ENCODE peak calls at places on chromosomes 16 and 17, in five cellular contexts. I is AG04450, Z is WTC11, J is upper lobe of left lung, W is cardiac muscle cell. Y is an unnamed sample.

GRCh38 chr16:17416461-17417221 is 54.1 kb downstream of the XYLT1 start:
- DNase-seq in I (no peak), Z (peak), J (no peak), W (peak), Y (no peak)

GRCh38 chr16:58500329-58501241 is 642 bp downstream of the NDRG4 start:
- DNase-seq in I (no peak), Z (peak), J (peak), W (peak), Y (no peak)

GRCh38 chr16:88781140-88782077 is 3.6 kb downstream of the PIEZO1 start:
- DNase-seq in I (no peak), Z (no peak), J (peak), W (no peak), Y (no peak)

GRCh38 chr17:83144421-83145357 is 65.3 kb downstream of the METRNL start:
- DNase-seq in I (no peak), Z (no peak), J (no peak), W (no peak), Y (no peak)

GRCh38 chr16:49189286-49189685 is 92.4 kb downstream of the CBLN1 start:
- DNase-seq in I (no peak), Z (no peak), J (no peak), W (no peak), Y (no peak)

GRCh38 chr16:50520451-50521245 is 27.5 kb upstream of the NKD1 start:
- DNase-seq in I (no peak), Z (no peak), J (no peak), W (no peak), Y (no peak)

GRCh38 chr16:4029816-4030215 is 86.4 kb downstream of the ADCY9 start:
- DNase-seq in I (no peak), Z (no peak), J (no peak), W (no peak), Y (no peak)

GRCh38 chr16:3654249-3654991 is at the start of gene DNASE1:
- DNase-seq in I (no peak), Z (peak), J (no peak), W (peak), Y (peak)

GRCh38 chr16:65415460-65415859 is 293.6 kb upstream of the CDH11 start:
- DNase-seq in I (no peak), Z (no peak), J (no peak), W (no peak), Y (no peak)

GRCh38 chr17:35766903-35767510 is 6.3 kb downstream of the C17orf50 start:
- DNase-seq in I (no peak), Z (no peak), J (no peak), W (peak), Y (no peak)

GRCh38 chr17:55709984-55710383 is 12.7 kb downstream of the TMEM100 start:
- DNase-seq in I (no peak), Z (no peak), J (no peak), W (no peak), Y (no peak)

GRCh38 chr17:40486513-40487370 is 14.7 kb downstream of the TNS4 start:
- DNase-seq in I (peak), Z (no peak), J (no peak), W (no peak), Y (no peak)

GRCh38 chr16:66988197-66988788 is at the start of gene CES4A:
- DNase-seq in I (peak), Z (no peak), J (no peak), W (no peak), Y (no peak)

GRCh38 chr16:2671741-2672140 is 10.6 kb upstream of the KCTD5 start:
- DNase-seq in I (no peak), Z (no peak), J (no peak), W (no peak), Y (no peak)

GRCh38 chr16:84518804-84519341 is 14.4 kb upstream of the MEAK7 start:
- DNase-seq in I (no peak), Z (no peak), J (no peak), W (no peak), Y (no peak)

GRCh38 chr17:31391496-31391949 is at the start of gene RAB11FIP4:
- DNase-seq in I (no peak), Z (peak), J (peak), W (peak), Y (no peak)

GRCh38 chr16:11698271-11698689 is 30.0 kb downstream of the SNN start:
- DNase-seq in I (no peak), Z (no peak), J (no peak), W (no peak), Y (no peak)

GRCh38 chr17:57640079-57640478 is 105.0 kb downstream of the CCDC182 start:
- DNase-seq in I (no peak), Z (no peak), J (no peak), W (no peak), Y (no peak)

GRCh38 chr17:56478836-56479447 is 114.6 kb upstream of the NOG start:
- DNase-seq in I (no peak), Z (peak), J (no peak), W (peak), Y (no peak)

GRCh38 chr16:26569793-26570192 is 496.9 kb upstream of the C16orf82 start:
- DNase-seq in I (no peak), Z (peak), J (no peak), W (peak), Y (no peak)

GRCh38 chr17:80252871-80253270 is 7.8 kb upstream of the RNF213 start:
- DNase-seq in I (no peak), Z (peak), J (peak), W (peak), Y (no peak)

GRCh38 chr17:9568957-9569588 is 6.5 kb downstream of the STX8 start:
- DNase-seq in I (no peak), Z (no peak), J (no peak), W (no peak), Y (no peak)

DNA sequence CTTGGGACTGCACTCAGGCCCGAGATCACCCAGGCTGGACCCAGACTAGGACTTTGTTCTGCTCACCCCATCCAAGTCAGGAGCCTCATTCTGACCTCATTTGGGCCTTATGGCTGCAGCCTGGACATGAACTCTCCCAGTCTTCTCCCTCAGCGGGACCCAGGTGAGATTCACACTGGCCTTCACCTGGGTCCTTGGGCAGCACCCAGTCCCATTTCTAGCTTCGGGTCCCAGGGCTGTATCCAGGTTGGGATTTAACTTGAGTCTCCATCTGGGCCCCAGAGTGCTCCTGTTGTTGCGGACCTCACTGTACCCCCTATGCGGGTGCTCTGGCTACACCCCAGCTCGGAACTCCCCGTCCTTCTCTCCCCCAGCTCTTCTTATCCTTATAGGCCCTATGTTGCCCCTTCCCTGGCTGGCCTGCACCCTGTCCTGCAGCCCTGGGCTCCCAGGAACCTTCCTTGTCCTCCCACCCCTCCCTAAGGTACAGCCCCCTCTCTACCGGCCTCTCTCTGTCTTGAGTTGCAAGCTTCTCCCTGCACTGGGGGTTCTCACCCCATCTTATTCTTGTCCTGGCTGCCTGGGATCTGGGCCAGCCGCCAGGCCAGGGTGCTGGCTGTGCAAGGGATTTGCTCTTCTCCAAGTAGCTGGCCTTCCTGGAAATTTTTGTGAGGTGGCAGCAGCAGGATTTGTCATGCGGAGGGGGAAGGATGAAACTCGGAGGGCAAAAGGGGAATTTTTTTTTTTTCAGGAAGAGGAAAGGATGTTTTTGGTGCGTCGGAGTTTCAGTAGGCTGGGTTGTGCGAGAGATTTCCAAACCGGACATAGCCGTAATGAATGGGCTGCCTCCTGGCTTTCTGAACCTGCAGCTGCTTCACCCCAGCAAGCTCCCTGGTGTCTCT is 904 bp downstream of the MAP2K3 start:
- DNase-seq in I (no peak), Z (no peak), J (peak), W (peak), Y (peak)
- TF ChIP-seq CTCF in I (no peak), Z (no peak), J (no peak), W (no peak), Y (no peak)

GRCh38 chr16:72818286-72818845 is 229.6 kb downstream of the ZFHX3 start:
- DNase-seq in I (no peak), Z (peak), J (no peak), W (no peak), Y (no peak)
- TF ChIP-seq CTCF in I (no peak), Z (peak), J (no peak), W (peak), Y (no peak)

GRCh38 chr17:47733047-47733413 is at the start of gene TBX21:
- DNase-seq in I (no peak), Z (peak), J (peak), W (peak), Y (peak)
- TF ChIP-seq CTCF in I (no peak), Z (no peak), J (no peak), W (peak), Y (no peak)

GRCh38 chr17:41627316-41628072 is 3.1 kb upstream of the KRT17 start:
- DNase-seq in I (no peak), Z (no peak), J (no peak), W (no peak), Y (no peak)
- TF ChIP-seq CTCF in I (no peak), Z (no peak), J (no peak), W (no peak), Y (no peak)

GRCh38 chr17:36888236-36888957 is 48.9 kb upstream of the LHX1 start:
- DNase-seq in I (no peak), Z (no peak), J (no peak), W (no peak), Y (no peak)

GRCh38 chr17:36890398-36891190 is 46.7 kb upstream of the LHX1 start:
- DNase-seq in I (no peak), Z (no peak), J (no peak), W (no peak), Y (no peak)

GRCh38 chr17:36889955-36890354 is 47.3 kb upstream of the LHX1 start:
- DNase-seq in I (no peak), Z (no peak), J (no peak), W (no peak), Y (no peak)

GRCh38 chr17:36892112-36892838 is 45.0 kb upstream of the LHX1 start:
- DNase-seq in I (no peak), Z (no peak), J (no peak), W (no peak), Y (no peak)
- TF ChIP-seq CTCF in I (peak), Z (no peak), J (no peak), W (peak), Y (no peak)

GRCh38 chr16:71645450-71645849 is 19.5 kb downstream of the MARVELD3 start:
- DNase-seq in I (no peak), Z (no peak), J (no peak), W (peak), Y (no peak)
- TF ChIP-seq CTCF in I (peak), Z (no peak), J (no peak), W (peak), Y (no peak)

Y was measured in uterus.